ENCODE peak calls at places on chromosome 22, in four cellular contexts. T, F, M and X are unnamed samples.

GRCh38 chr22:43002198-43002577 is 12.8 kb downstream of the PACSIN2 start:
- DNase-seq in F (peak), M (no peak), T (no peak), X (peak)

GRCh38 chr22:30868663-30869385 is 99.8 kb downstream of the MORC2 start:
- DNase-seq in M (peak), T (no peak), F (no peak), X (no peak)

GRCh38 chr22:39183991-39184585 is 31.6 kb upstream of the CBX7 start:
- DNase-seq in M (no peak), F (no peak), T (no peak), X (no peak)

GRCh38 chr22:17754233-17754925 is 19.9 kb downstream of the BID start:
- DNase-seq in M (no peak), T (no peak), F (no peak), X (no peak)

GRCh38 chr22:32311551-32312071 is 46.1 kb upstream of the RFPL3 start:
- DNase-seq in M (no peak), F (no peak), T (no peak), X (no peak)

GRCh38 chr22:20398420-20398819 is 4.5 kb downstream of the ZNF74 start:
- DNase-seq in T (no peak), F (no peak), M (no peak), X (no peak)

GRCh38 chr22:21642584-21643448 is 714 bp downstream of the SDF2L1 start:
- DNase-seq in T (peak), M (no peak), F (peak), X (no peak)

GRCh38 chr22:44458044-44459020 is 39.7 kb downstream of the RTL6 start:
- DNase-seq in F (no peak), M (no peak), T (no peak), X (no peak)

GRCh38 chr22:33707581-33707980 is 212.7 kb downstream of the LARGE1 start:
- DNase-seq in M (no peak), F (no peak), T (no peak), X (no peak)

GRCh38 chr22:49155039-49155808 is 672.4 kb downstream of the BRD1 start:
- DNase-seq in T (no peak), M (no peak), F (no peak), X (no peak)

GRCh38 chr22:24968066-24968561 is 15.6 kb downstream of the KIAA1671 start:
- DNase-seq in T (no peak), F (peak), M (no peak), X (peak)

GRCh38 chr22:46293591-46294260 is 2.9 kb upstream of the GTSE1 start:
- DNase-seq in F (peak), T (no peak), M (peak), X (no peak)

GRCh38 chr22:42608481-42609361 is 6.0 kb downstream of the POLDIP3 start:
- DNase-seq in M (no peak), F (peak), T (no peak), X (no peak)

GRCh38 chr22:44192811-44193536 is 12.2 kb downstream of the PARVG start:
- DNase-seq in T (no peak), M (no peak), F (no peak), X (no peak)

GRCh38 chr22:29306830-29307657 is 594 bp downstream of the GAS2L1 start:
- DNase-seq in F (peak), M (peak), T (peak), X (peak)

GRCh38 chr22:19060356-19061009 is 61.7 kb downstream of the DGCR2 start:
- DNase-seq in M (no peak), F (peak), T (no peak), X (peak)

GRCh38 chr22:29623553-29624169 is 20.2 kb downstream of the NF2 start:
- DNase-seq in T (no peak), M (no peak), F (no peak), X (no peak)

GRCh38 chr22:43385770-43386641 is 25.8 kb upstream of the MPPED1 start:
- DNase-seq in T (peak), F (peak), M (peak), X (peak)

GRCh38 chr22:44685384-44686056 is 16.5 kb upstream of the PRR5 start:
- DNase-seq in M (peak), F (peak), T (peak), X (peak)

GRCh38 chr22:24985824-24986214 is 33.3 kb downstream of the KIAA1671 start:
- DNase-seq in M (no peak), F (peak), T (no peak), X (peak)

GRCh38 chr22:48737461-48738203 is 1090.0 kb downstream of the BRD1 start:
- DNase-seq in M (peak), T (no peak), F (no peak), X (no peak)

GRCh38 chr22:47564158-47564450 is 801.7 kb downstream of the TBC1D22A start:
- DNase-seq in F (no peak), T (no peak), M (no peak), X (no peak)

GRCh38 chr22:17569971-17570511 is 6.7 kb downstream of the SLC25A18 start:
- DNase-seq in F (no peak), M (no peak), T (no peak), X (no peak)

GRCh38 chr22:19843107-19843856 is 11.4 kb downstream of the GNB1L start:
- DNase-seq in F (no peak), M (no peak), T (no peak), X (no peak)

GRCh38 chr22:44963055-44963454 is 46.8 kb downstream of the PHF21B start:
- DNase-seq in F (no peak), T (no peak), M (no peak), X (no peak)

GRCh38 chr22:27985323-27986275 is 66.5 kb upstream of the PITPNB start:
- DNase-seq in T (no peak), F (no peak), M (no peak), X (no peak)

GRCh38 chr22:19868773-19869471 is 14.2 kb upstream of the GNB1L start:
- DNase-seq in M (peak), F (peak), T (no peak), X (no peak)

GRCh38 chr22:30803679-30804078 is 109.0 kb downstream of the OSBP2 start:
- DNase-seq in M (no peak), F (no peak), T (no peak), X (no peak)

GRCh38 chr22:28198692-28199091 is 279.6 kb upstream of the PITPNB start:
- DNase-seq in F (peak), T (no peak), M (no peak), X (no peak)

GRCh38 chr22:18976197-18976751 is 40.2 kb upstream of the PRODH start:
- DNase-seq in F (no peak), M (no peak), T (no peak), X (no peak)

GRCh38 chr22:17712441-17712840 is 61.8 kb downstream of the BID start:
- DNase-seq in T (no peak), M (no peak), F (peak), X (no peak)

GRCh38 chr22:38923463-38924196 is 33.8 kb upstream of the APOBEC3A start:
- DNase-seq in M (peak), F (peak), T (peak), X (peak)

GRCh38 chr22:25023879-25024278 is 71.4 kb downstream of the KIAA1671 start:
- DNase-seq in T (no peak), F (no peak), M (no peak), X (no peak)

GRCh38 chr22:36358533-36359171 is 29.1 kb downstream of the MYH9 start:
- DNase-seq in M (no peak), F (no peak), T (no peak), X (no peak)
- H3K27ac ChIP-seq in M (peak), F (peak), T (peak), X (peak)

DNA sequence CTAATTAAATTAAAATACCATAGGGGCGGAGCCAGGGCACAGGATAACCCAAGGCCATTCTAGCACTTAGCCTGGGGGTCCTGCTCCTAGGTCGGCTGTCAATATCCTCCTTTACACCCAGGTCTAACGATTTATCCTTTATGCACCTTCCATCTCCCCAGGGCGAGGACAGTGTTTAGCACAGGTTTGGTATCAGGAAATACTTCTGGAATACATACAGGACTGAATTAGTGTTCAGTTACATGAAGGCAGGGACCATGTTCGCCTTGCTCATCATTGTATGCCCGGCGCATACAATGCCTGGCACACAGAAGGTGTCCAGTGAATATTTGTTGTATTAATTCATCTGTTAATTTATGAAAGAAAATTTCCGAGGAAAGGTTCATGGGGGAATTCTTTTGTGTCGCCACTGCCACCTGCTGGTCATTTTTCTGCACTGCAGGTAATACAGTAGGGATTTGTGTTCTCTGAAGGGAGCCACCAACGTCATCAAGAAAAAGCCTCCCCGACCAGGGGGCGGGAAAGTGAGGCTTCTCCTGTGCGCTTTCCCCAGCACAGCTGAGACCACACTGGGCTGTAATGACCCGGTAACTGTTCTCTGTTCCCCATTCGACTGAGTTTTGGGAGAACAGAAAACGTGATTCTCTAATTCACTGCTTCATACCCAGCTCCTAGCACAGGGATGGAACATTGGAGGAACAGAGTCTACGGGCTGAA is 68.7 kb upstream of the ASPHD2 start:
- DNase-seq in F (peak), T (peak), M (peak), X (peak)
- TF ChIP-seq CTCF in F (peak), T (peak), M (peak), X (peak)

GRCh38 chr22:50464451-50464850 is 10.4 kb downstream of the SBF1 start:
- DNase-seq in T (no peak), M (no peak), F (no peak), X (no peak)

GRCh38 chr22:50465066-50465465 is 9.8 kb downstream of the SBF1 start:
- DNase-seq in F (no peak), T (no peak), M (no peak), X (no peak)

GRCh38 chr22:50461536-50461935 is 13.3 kb downstream of the SBF1 start:
- DNase-seq in T (no peak), M (no peak), F (no peak), X (no peak)

GRCh38 chr22:50461979-50462540 is 12.8 kb downstream of the SBF1 start:
- DNase-seq in M (no peak), T (no peak), F (no peak), X (no peak)

GRCh38 chr22:50463188-50463900 is 11.5 kb downstream of the SBF1 start:
- DNase-seq in M (no peak), F (no peak), T (no peak), X (no peak)
- H3K27ac ChIP-seq in M (no peak), F (no peak), T (no peak), X (peak)

DNA sequence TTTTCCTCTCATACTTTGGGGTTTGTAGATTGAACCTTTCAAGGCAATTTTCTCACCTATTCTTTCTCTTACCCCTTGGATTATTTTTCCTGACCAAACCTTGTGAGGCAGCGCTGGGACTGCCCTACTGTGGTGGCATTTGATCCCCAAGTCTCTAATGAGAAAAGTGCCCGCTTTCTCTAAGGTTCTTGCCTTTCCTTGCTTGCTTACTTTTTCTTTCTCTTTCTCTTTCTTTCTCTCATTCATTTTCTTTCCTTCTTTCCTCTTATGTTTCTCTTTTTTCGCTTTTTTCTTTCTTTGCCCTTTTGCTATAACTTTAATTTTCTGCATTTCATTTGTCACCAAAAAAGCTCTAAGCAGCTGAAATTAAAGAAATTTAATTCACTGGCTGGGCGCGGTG is 40.7 kb upstream of the ADSL start:
- DNase-seq in T (no peak), F (no peak), M (no peak), X (no peak)
- TF ChIP-seq CTCF in T (no peak), F (no peak), M (no peak), X (no peak)

DNA sequence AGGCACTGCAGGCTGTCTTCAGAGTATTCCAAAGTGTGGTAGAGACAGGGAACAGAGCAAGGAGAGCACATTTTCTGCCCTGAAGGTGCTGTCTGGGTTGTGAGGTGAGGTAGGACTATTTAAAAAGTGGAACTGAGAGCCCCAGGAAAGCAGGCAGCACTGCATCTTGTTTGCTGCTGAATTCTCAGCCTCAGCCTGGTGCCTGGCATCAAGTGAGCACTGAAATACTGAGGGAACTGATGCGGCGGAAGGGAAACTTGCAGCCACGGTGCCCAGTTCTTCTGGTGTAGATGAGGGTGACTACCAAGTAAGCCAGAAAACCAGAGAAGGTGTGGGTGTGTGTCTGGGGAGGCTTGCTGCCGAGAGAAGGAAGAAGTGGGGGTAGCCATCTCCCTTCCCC is 59.5 kb downstream of the TNRC6B start:
- DNase-seq in T (no peak), M (no peak), F (no peak), X (no peak)
- H3K27ac ChIP-seq in T (no peak), M (no peak), F (no peak), X (peak)